ENCODE peak calls at places on chromosomes 11 and 22, in seven cellular contexts. J is sigmoid colon; W is A549; C is ascending aorta; U is right cardiac atrium; X is cardiac muscle cell; B is naive thymus-derived CD4-positive, alpha-beta T cell. G is an unnamed sample.
A peak's percentile ranks its signal among the peaks of the same experiment; 100 is the strongest.

GRCh38 chr11:6695377-6695776 is 12.2 kb upstream of the MRPL17 start:
- DNase-seq in C (no peak), J (no peak), X (no peak), U (no peak), W (no peak), B (no peak), G (no peak)

GRCh38 chr11:3164540-3165151 is 464 bp downstream of the OSBPL5 start:
- DNase-seq in W (no peak), X (no peak), U (no peak), B (no peak), C (peak; percentile 8), J (peak; percentile 70), G (no peak)

GRCh38 chr22:46693634-46694422 is 44.2 kb downstream of the CERK start:
- DNase-seq in C (no peak), X (no peak), B (no peak), J (peak; percentile 37), U (no peak), W (no peak), G (no peak)

GRCh38 chr11:65395961-65396530 is 9.6 kb downstream of the FRMD8 start:
- DNase-seq in B (no peak), J (no peak), U (no peak), X (no peak), C (no peak), W (no peak), G (no peak)

GRCh38 chr11:11500744-11501487 is 120.9 kb downstream of the GALNT18 start:
- DNase-seq in C (no peak), B (no peak), U (no peak), X (no peak), W (no peak), J (no peak), G (no peak)

GRCh38 chr11:69270929-69271328 is 23.0 kb upstream of the MYEOV start:
- DNase-seq in B (no peak), J (no peak), X (no peak), W (no peak), U (no peak), C (no peak), G (no peak)

GRCh38 chr11:34380696-34381095 is 22.9 kb upstream of the ABTB2 start:
- DNase-seq in J (no peak), U (no peak), W (peak; percentile 65), C (no peak), B (no peak), X (no peak), G (no peak)

GRCh38 chr11:8096575-8096974 is 15.6 kb downstream of the TUB start:
- DNase-seq in J (peak; percentile 24), B (peak; percentile 13), U (no peak), W (no peak), C (no peak), X (no peak), G (no peak)

GRCh38 chr22:32574957-32575893 is 100.6 kb downstream of the FBXO7 start:
- DNase-seq in J (no peak), U (no peak), C (no peak), B (no peak), W (no peak), X (no peak), G (no peak)

GRCh38 chr11:58392741-58393140 is 13.9 kb downstream of the OR5B3 start:
- DNase-seq in X (no peak), B (no peak), U (no peak), W (no peak), J (no peak), C (no peak), G (no peak)

GRCh38 chr11:113906515-113906914 is 1.9 kb downstream of the HTR3B start:
- DNase-seq in U (no peak), B (no peak), C (no peak), X (no peak), J (no peak), W (no peak), G (no peak)

GRCh38 chr11:64571410-64572091 is 19.5 kb upstream of the SLC22A12 start:
- DNase-seq in J (no peak), U (no peak), X (no peak), B (no peak), C (no peak), W (no peak), G (no peak)

GRCh38 chr11:14067686-14068085 is 105.2 kb downstream of the SPON1 start:
- DNase-seq in J (no peak), C (no peak), W (no peak), U (no peak), X (no peak), B (no peak), G (no peak)

GRCh38 chr11:115503083-115503885 is 931 bp downstream of the CADM1 start:
- DNase-seq in W (peak; percentile 71), J (peak; percentile 81), X (peak; percentile 86), U (peak; percentile 88), B (peak; percentile 23), C (no peak), G (no peak)

GRCh38 chr11:2305862-2306823 is 4.3 kb downstream of the TSPAN32 start:
- DNase-seq in C (no peak), U (peak; percentile 95), W (no peak), J (peak; percentile 97), B (no peak), X (no peak), G (no peak)

GRCh38 chr11:85407648-85408047 is 219.5 kb downstream of the DLG2 start:
- DNase-seq in B (no peak), W (no peak), C (no peak), X (peak; percentile 73), U (no peak), J (no peak), G (no peak)

GRCh38 chr11:121435132-121435531 is 17.0 kb upstream of the SORL1 start:
- DNase-seq in C (no peak), J (no peak), B (no peak), W (no peak), X (no peak), U (no peak), G (no peak)

GRCh38 chr22:42754658-42755057 is 34.0 kb upstream of the A4GALT start:
- DNase-seq in J (no peak), U (peak; percentile 71), C (no peak), W (peak; percentile 97), X (peak; percentile 30), B (no peak), G (no peak)

GRCh38 chr11:115566185-115566765 is 62.1 kb upstream of the CADM1 start:
- DNase-seq in W (no peak), U (no peak), X (no peak), B (no peak), J (no peak), C (no peak), G (no peak)

GRCh38 chr11:72238040-72238450 is 5.9 kb downstream of the PHOX2A start:
- DNase-seq in J (peak; percentile 90), W (peak; percentile 82), X (peak; percentile 84), B (peak; percentile 47), U (peak; percentile 77), C (no peak), G (peak; percentile 38)

GRCh38 chr11:797300-798092 is 585 bp downstream of the SLC25A22 start:
- DNase-seq in B (peak; percentile 64), X (peak; percentile 79), U (peak; percentile 89), W (peak; percentile 69), J (peak; percentile 89), C (no peak), G (peak; percentile 80)

GRCh38 chr11:100682247-100682969 is 4.7 kb upstream of the ARHGAP42 start:
- DNase-seq in W (peak; percentile 45), C (no peak), B (no peak), U (no peak), J (no peak), X (no peak), G (peak; percentile 28)

GRCh38 chr22:37020192-37020479 is 594 bp downstream of the MPST start:
- DNase-seq in C (no peak), J (no peak), B (no peak), W (peak; percentile 61), X (peak; percentile 42), U (peak; percentile 68), G (peak; percentile 20)

GRCh38 chr11:72534859-72535547 is 100.7 kb upstream of the CLPB start:
- DNase-seq in J (no peak), C (no peak), U (no peak), W (peak; percentile 11), X (peak; percentile 15), B (no peak), G (no peak)

GRCh38 chr11:20353829-20354434 is 9.6 kb upstream of the HTATIP2 start:
- DNase-seq in U (no peak), W (peak; percentile 51), X (peak; percentile 64), J (no peak), C (no peak), B (no peak), G (peak; percentile 23)

GRCh38 chr11:31797227-31798056 is 13.7 kb downstream of the PAX6 start:
- DNase-seq in X (no peak), W (no peak), J (no peak), B (no peak), U (no peak), C (no peak), G (no peak)
- H3K4me3 ChIP-seq in X (no peak overlapping the region), W (no peak overlapping the region), J (no peak overlapping the region), B (no peak overlapping the region), U (no peak overlapping the region), C (no peak overlapping the region), G (no peak overlapping the region)

GRCh38 chr22:40039482-40039881 is 44.7 kb downstream of the FAM83F start:
- DNase-seq in J (no peak), X (no peak), W (no peak), U (no peak), B (no peak), C (no peak), G (no peak)
- H3K4me3 ChIP-seq in J (no peak overlapping the region), X (no peak overlapping the region), W (no peak overlapping the region), U (no peak overlapping the region), B (no peak overlapping the region), C (no peak overlapping the region), G (no peak overlapping the region)

GRCh38 chr11:119696378-119697157 is 32.4 kb downstream of the NECTIN1 start:
- DNase-seq in C (no peak), X (no peak), J (no peak), U (no peak), B (no peak), W (no peak), G (no peak)
- H3K4me3 ChIP-seq in C (no peak overlapping the region), X (no peak overlapping the region), J (no peak overlapping the region), U (no peak overlapping the region), B (no peak overlapping the region), W (no peak overlapping the region), G (no peak overlapping the region)

GRCh38 chr22:44496305-44496704 is 1.7 kb downstream of the RTL6 start:
- DNase-seq in U (peak; percentile 54), J (peak; percentile 64), B (no peak), X (no peak), C (no peak), W (no peak), G (no peak)

GRCh38 chr22:44497218-44497903 is 672 bp downstream of the RTL6 start:
- DNase-seq in J (peak; percentile 72), B (no peak), U (peak; percentile 70), W (no peak), C (no peak), X (no peak), G (no peak)

GRCh38 chr22:44495629-44496028 is 2.4 kb downstream of the RTL6 start:
- DNase-seq in U (no peak), J (no peak), C (no peak), B (no peak), X (no peak), W (no peak), G (no peak)

GRCh38 chr22:44496844-44497217 is 1.2 kb downstream of the RTL6 start:
- DNase-seq in X (no peak), B (no peak), J (peak; percentile 69), W (no peak), U (no peak), C (no peak), G (no peak)

GRCh38 chr22:44497904-44498242 is at the start of gene RTL6:
- DNase-seq in X (no peak), C (no peak), J (no peak), U (no peak), B (no peak), W (no peak), G (no peak)
- H3K4me3 ChIP-seq in X (peak within 1 kb of the TSS; percentile 61), C (peak within 1 kb of the TSS; percentile 97), J (peak within 1 kb of the TSS; percentile 58), U (peak within 1 kb of the TSS; percentile 91), B (peak within 1 kb of the TSS; percentile 61), W (peak within 1 kb of the TSS; percentile 93), G (peak within 1 kb of the TSS; percentile 76)

GRCh38 chr11:126211236-126212088 is at the start of the genes FAM118B and RPUSD4:
- DNase-seq in W (peak; percentile 96), B (peak; percentile 99), C (peak; percentile 90), X (peak; percentile 99), J (peak; percentile 99), U (peak; percentile 99), G (peak; percentile 94)
- H3K4me3 ChIP-seq in W (peak within 1 kb of the TSS; percentile 97), B (peak within 1 kb of the TSS; percentile 100), C (peak within 1 kb of the TSS; percentile 89), X (peak within 1 kb of the TSS; percentile 95), J (peak within 1 kb of the TSS; percentile 66), U (peak within 1 kb of the TSS; percentile 78), G (peak within 1 kb of the TSS; percentile 83)